ENCODE peak calls at places on chromosomes 16 and 17, in ten cellular contexts. R is endothelial cell of umbilical vein, A is SK-N-SH, J is spleen, P is stomach, L is prostate gland, W is esophagus muscularis mucosa, Z is breast epithelium, Q is Panc1, N is HepG2. E is an unnamed sample.
A peak's percentile ranks its signal among the peaks of the same experiment; 100 is the strongest.

GRCh38 chr16:88978608-88979346 is 1.8 kb upstream of the CBFA2T3 start:
- DNase-seq in R (no peak), A (no peak), J (peak; percentile 90), P (no peak), L (no peak), W (no peak), Z (no peak), Q (no peak), N (no peak), E (no peak)

GRCh38 chr17:2965621-2966275 is 97.7 kb downstream of the OR1D5 start:
- DNase-seq in R (no peak), A (peak; percentile 72), J (no peak), P (peak; percentile 79), L (peak; percentile 83), W (peak; percentile 62), Z (peak; percentile 88), Q (no peak), N (no peak), E (no peak)

GRCh38 chr17:50304781-50305404 is 30.6 kb downstream of the TMEM92 start:
- DNase-seq in R (no peak), A (no peak), J (no peak), P (peak; percentile 64), L (no peak), W (no peak), Z (no peak), Q (no peak), N (no peak), E (no peak)

GRCh38 chr17:56699186-56699895 is 105.8 kb downstream of the NOG start:
- DNase-seq in R (peak; percentile 56), A (peak; percentile 38), J (no peak), P (peak; percentile 32), L (peak; percentile 39), W (peak; percentile 94), Z (peak; percentile 82), Q (peak; percentile 77), N (no peak), E (peak; percentile 80)

GRCh38 chr17:37787055-37787720 is 42.3 kb upstream of the HNF1B start:
- DNase-seq in R (no peak), A (no peak), J (no peak), P (peak; percentile 78), L (no peak), W (no peak), Z (no peak), Q (no peak), N (peak; percentile 86), E (no peak)

GRCh38 chr17:27315322-27315721 is 21.4 kb downstream of the WSB1 start:
- DNase-seq in R (no peak), A (no peak), J (no peak), P (peak; percentile 67), L (peak; percentile 77), W (peak; percentile 94), Z (peak; percentile 64), Q (no peak), N (no peak), E (no peak)

GRCh38 chr17:73192219-73192893 is 499 bp upstream of the COG1 start:
- DNase-seq in R (peak; percentile 71), A (peak; percentile 92), J (peak; percentile 94), P (peak; percentile 60), L (peak; percentile 43), W (no peak), Z (peak; percentile 60), Q (no peak), N (peak; percentile 71), E (peak; percentile 76)

GRCh38 chr17:58337600-58338453 is 9.2 kb upstream of the TSPOAP1 start:
- DNase-seq in R (no peak), A (no peak), J (peak; percentile 99), P (peak; percentile 74), L (peak; percentile 20), W (no peak), Z (no peak), Q (no peak), N (peak; percentile 82), E (peak; percentile 92)

GRCh38 chr17:71304498-71305158 is 816.2 kb upstream of the SOX9 start:
- DNase-seq in R (no peak), A (no peak), J (no peak), P (no peak), L (no peak), W (no peak), Z (no peak), Q (no peak), N (no peak), E (peak; percentile 55)

GRCh38 chr17:49197346-49197998 is 12.9 kb downstream of the GNGT2 start:
- DNase-seq in R (no peak), A (no peak), J (peak; percentile 28), P (no peak), L (no peak), W (no peak), Z (no peak), Q (no peak), N (no peak), E (no peak)

GRCh38 chr17:17075037-17075755 is 32.9 kb downstream of the MPRIP start:
- DNase-seq in R (peak; percentile 66), A (peak; percentile 68), J (peak; percentile 52), P (no peak), L (no peak), W (no peak), Z (peak; percentile 58), Q (no peak), N (no peak), E (no peak)

GRCh38 chr16:11016993-11017392 is 72.6 kb downstream of the CLEC16A start:
- DNase-seq in R (peak; percentile 64), A (no peak), J (no peak), P (peak; percentile 78), L (peak; percentile 19), W (peak; percentile 94), Z (no peak), Q (no peak), N (peak; percentile 74), E (no peak)

GRCh38 chr16:85829751-85830445 is 30.4 kb downstream of the COX4I1 start:
- DNase-seq in R (no peak), A (no peak), J (peak; percentile 82), P (no peak), L (no peak), W (no peak), Z (no peak), Q (no peak), N (no peak), E (no peak)

GRCh38 chr16:85833540-85833914 is 34.0 kb downstream of the COX4I1 start:
- DNase-seq in R (no peak), A (no peak), J (peak; percentile 73), P (no peak), L (no peak), W (no peak), Z (no peak), Q (no peak), N (no peak), E (no peak)

GRCh38 chr16:85834741-85835140 is 35.2 kb downstream of the COX4I1 start:
- DNase-seq in R (no peak), A (no peak), J (peak; percentile 33), P (no peak), L (no peak), W (no peak), Z (no peak), Q (no peak), N (no peak), E (no peak)

GRCh38 chr16:85835227-85835751 is 35.8 kb downstream of the COX4I1 start:
- DNase-seq in R (no peak), A (no peak), J (peak; percentile 71), P (no peak), L (no peak), W (no peak), Z (no peak), Q (no peak), N (no peak), E (no peak)

GRCh38 chr16:85832578-85833539 is 33.4 kb downstream of the COX4I1 start:
- DNase-seq in R (no peak), A (no peak), J (peak; percentile 91), P (no peak), L (no peak), W (no peak), Z (no peak), Q (no peak), N (no peak), E (no peak)
- H3K4me1 ChIP-seq in R (no peaks in the 10 kb centered on the region), A (no peaks in the 10 kb centered on the region), J (peaks cover 33% of the 10 kb centered on the region), P (peaks cover 8% of the 10 kb centered on the region), L (no peaks in the 10 kb centered on the region), W (peaks cover under 1% of the 10 kb centered on the region), Z (no peaks in the 10 kb centered on the region), Q (no peaks in the 10 kb centered on the region), N (no peaks in the 10 kb centered on the region), E (no peaks in the 10 kb centered on the region)

DNA sequence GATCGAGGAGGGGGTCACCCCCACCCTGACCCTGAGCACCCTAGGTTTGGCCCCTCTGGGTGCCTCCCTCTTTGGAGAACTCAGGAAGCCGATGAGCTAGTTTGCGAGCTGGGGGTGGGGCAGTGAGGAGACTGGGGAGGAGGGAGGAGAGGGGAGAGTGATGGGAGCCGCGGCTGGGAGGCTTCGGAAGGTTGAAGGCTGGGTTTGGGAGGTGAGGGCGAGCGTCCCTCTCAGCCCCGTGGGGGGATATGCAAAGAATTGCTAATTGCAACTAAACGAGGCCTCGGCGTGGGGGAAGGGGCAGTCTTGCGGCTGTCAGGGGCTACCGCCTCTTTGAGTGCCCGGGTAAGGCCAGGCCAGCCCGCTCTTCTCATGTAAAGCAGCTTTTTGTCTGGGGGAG is 17.6 kb upstream of the FZD2 start:
- DNase-seq in R (no peak), A (no peak), J (no peak), P (no peak), L (no peak), W (no peak), Z (no peak), Q (no peak), N (no peak), E (peak; percentile 99)
- TF ChIP-seq POLR2AphosphoS5 in R (no peak), A (no peak), J (no peak), P (no peak), L (no peak), W (no peak), Z (no peak), Q (no peak), N (no peak), E (peak; percentile 62)

GRCh38 chr17:31561469-31562412 is 170.3 kb downstream of the RAB11FIP4 start:
- DNase-seq in R (peak; percentile 77), A (no peak), J (no peak), P (no peak), L (no peak), W (no peak), Z (no peak), Q (no peak), N (no peak), E (no peak)
- H3K27ac ChIP-seq in R (peak overlapping the region; percentile 91), A (peak overlapping the region; percentile 86), J (peak overlapping the region; percentile 37), P (peak overlapping the region; percentile 89), L (peak overlapping the region; percentile 92), W (peak overlapping the region; percentile 95), Z (peak overlapping the region; percentile 97), Q (peak overlapping the region; percentile 83), N (peak overlapping the region; percentile 43), E (no peak overlapping the region)

DNA sequence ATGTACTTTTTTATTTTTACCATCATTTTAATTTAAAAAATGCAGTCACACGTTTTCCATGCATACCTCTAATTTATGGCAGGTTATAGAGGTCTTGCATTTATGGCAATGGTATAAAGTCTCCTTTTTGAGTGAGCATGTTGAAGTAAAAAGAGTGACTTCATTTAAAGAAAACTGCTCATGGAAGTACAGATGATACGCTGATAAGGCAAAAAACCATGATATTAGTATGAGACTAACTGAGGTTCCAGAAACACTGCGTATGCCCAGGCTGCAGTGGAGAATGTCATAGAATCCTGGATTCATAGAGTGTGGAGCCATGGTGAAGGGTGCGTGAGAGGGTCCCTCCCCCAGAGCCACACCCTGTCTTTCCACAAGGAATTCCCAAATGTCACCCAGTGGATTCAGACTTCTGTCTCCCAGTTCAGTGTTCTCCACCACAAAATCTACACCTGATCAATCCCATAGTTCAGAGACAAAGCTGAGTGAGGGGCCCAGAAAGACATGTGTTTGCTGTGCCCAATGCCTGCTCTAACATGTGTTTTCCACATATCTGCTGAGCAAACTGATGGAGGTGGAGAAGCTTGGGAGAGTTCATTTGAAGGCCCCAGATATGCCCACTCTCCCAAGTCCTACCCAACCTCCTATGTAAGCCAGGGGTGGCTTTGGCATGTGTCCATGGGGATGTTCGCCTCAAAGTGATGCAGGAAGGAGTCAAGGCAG is 69.4 kb downstream of the SLC6A2 start:
- DNase-seq in R (no peak), A (no peak), J (no peak), P (no peak), L (no peak), W (no peak), Z (no peak), Q (no peak), N (no peak), E (no peak)
- H3K4me1 ChIP-seq in R (no peaks in the 10 kb centered on the region), A (no peaks in the 10 kb centered on the region), J (no peaks in the 10 kb centered on the region), P (no peaks in the 10 kb centered on the region), L (no peaks in the 10 kb centered on the region), W (no peaks in the 10 kb centered on the region), Z (no peaks in the 10 kb centered on the region), Q (no peaks in the 10 kb centered on the region), N (no peaks in the 10 kb centered on the region), E (no peaks in the 10 kb centered on the region)

E was measured in GM23338.